ENCODE peak calls at places on chromosomes 1 and 21, in four cellular contexts. W is naive thymus-derived CD4-positive, alpha-beta T cell; L is fibroblast of the aortic adventitia; Z is psoas muscle. I is an unnamed sample.

GRCh38 chr1:201468501-201468843 is 516 bp downstream of the PHLDA3 start:
- DNase-seq in W (no peak), L (no peak), Z (peak), I (peak)

GRCh38 chr1:22359427-22359826 is 92.2 kb upstream of the ZBTB40 start:
- DNase-seq in W (no peak), L (no peak), Z (no peak), I (no peak)

GRCh38 chr1:1200876-1201810 is 5.2 kb downstream of the TNFRSF18 start:
- DNase-seq in W (peak), L (peak), Z (peak), I (no peak)

GRCh38 chr1:31761883-31762282 is 2.3 kb downstream of the ADGRB2 start:
- DNase-seq in W (no peak), L (peak), Z (no peak), I (no peak)

GRCh38 chr1:66752000-66752592 is at the start of gene DYNLT5:
- DNase-seq in W (no peak), L (peak), Z (peak), I (peak)

GRCh38 chr1:93433407-93433961 is 14.4 kb upstream of the FNBP1L start:
- DNase-seq in W (no peak), L (no peak), Z (no peak), I (no peak)

GRCh38 chr21:15112858-15113257 is 48.1 kb upstream of the NRIP1 start:
- DNase-seq in W (no peak), L (no peak), Z (no peak), I (no peak)

GRCh38 chr1:113868387-113869083 is 3.0 kb downstream of the PTPN22 start:
- DNase-seq in W (no peak), L (peak), Z (no peak), I (no peak)

GRCh38 chr1:216723274-216723780 is at the start of gene ESRRG:
- DNase-seq in W (no peak), L (no peak), Z (peak), I (no peak)

GRCh38 chr1:99548924-99549605 is 96.8 kb upstream of the PALMD start:
- DNase-seq in W (no peak), L (peak), Z (no peak), I (no peak)

GRCh38 chr1:231467986-231468385 is 45.9 kb upstream of the EGLN1 start:
- DNase-seq in W (no peak), L (no peak), Z (no peak), I (no peak)

GRCh38 chr1:85579619-85580018 is 942 bp upstream of the CCN1 start:
- DNase-seq in W (no peak), L (peak), Z (no peak), I (no peak)

GRCh38 chr1:58618303-58618702 is 41.3 kb upstream of the TACSTD2 start:
- DNase-seq in W (no peak), L (peak), Z (no peak), I (peak)

GRCh38 chr1:33821291-33821690 is 42.6 kb upstream of the HMGB4 start:
- DNase-seq in W (no peak), L (no peak), Z (no peak), I (no peak)

GRCh38 chr1:50181027-50181663 is 72.4 kb downstream of the ELAVL4 start:
- DNase-seq in W (no peak), L (no peak), Z (no peak), I (no peak)

GRCh38 chr1:45002650-45003645 is 8.2 kb downstream of the HECTD3 start:
- DNase-seq in W (no peak), L (no peak), Z (peak), I (no peak)

GRCh38 chr1:153386500-153386901 is 4.4 kb downstream of the S100A8 start:
- DNase-seq in W (no peak), L (no peak), Z (peak), I (peak)

GRCh38 chr1:207049514-207049913 is 1.5 kb downstream of the YOD1 start:
- DNase-seq in W (no peak), L (no peak), Z (no peak), I (no peak)

GRCh38 chr1:150561830-150562367 is 12.7 kb downstream of the ADAMTSL4 start:
- DNase-seq in W (peak), L (peak), Z (peak), I (no peak)

GRCh38 chr1:52402860-52403240 is 1.4 kb downstream of the ORC1 start:
- DNase-seq in W (no peak), L (no peak), Z (no peak), I (no peak)

GRCh38 chr1:224809613-224810012 is 119.9 kb upstream of the DNAH14 start:
- DNase-seq in W (no peak), L (no peak), Z (no peak), I (no peak)

GRCh38 chr21:15151385-15152103 is 86.7 kb upstream of the NRIP1 start:
- DNase-seq in W (no peak), L (no peak), Z (no peak), I (no peak)

GRCh38 chr1:230392141-230392909 is 33.8 kb downstream of the PGBD5 start:
- DNase-seq in W (no peak), L (no peak), Z (no peak), I (peak)

DNA sequence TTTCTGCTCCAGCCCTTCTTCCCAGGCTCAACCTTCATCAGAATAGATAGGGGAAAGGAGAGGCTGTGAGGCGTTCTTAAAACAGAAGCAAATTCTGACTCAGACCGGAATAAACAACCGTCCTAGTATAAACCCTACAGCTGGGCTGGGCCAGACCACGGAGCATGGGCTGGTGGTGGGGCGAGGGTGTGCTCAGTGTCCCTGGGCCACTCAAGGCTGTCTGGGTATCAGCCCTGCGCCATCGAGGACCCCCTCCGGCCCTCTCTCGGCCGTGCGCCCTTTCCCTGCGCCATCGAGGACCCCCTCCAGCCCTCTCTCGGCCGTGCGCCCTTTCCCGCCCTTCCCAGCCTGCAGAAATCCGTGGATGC is 36.0 kb downstream of the CAPN2 start:
- DNase-seq in W (no peak), L (peak), Z (peak), I (no peak)
- H3K4me3 ChIP-seq in W (peak), L (no peak), Z (peak), I (no peak)

GRCh38 chr1:9888886-9889285 is 21.2 kb downstream of the CTNNBIP1 start:
- DNase-seq in W (no peak), L (no peak), Z (peak), I (no peak)
- H3K4me3 ChIP-seq in W (no peak), L (no peak), Z (no peak), I (no peak)

GRCh38 chr1:6245086-6245868 is 1.3 kb downstream of the HES3 start:
- DNase-seq in W (peak), L (peak), Z (peak), I (peak)
- H3K4me3 ChIP-seq in W (no peak), L (no peak), Z (no peak), I (no peak)

GRCh38 chr1:160800645-160801408 is 4.9 kb downstream of the LY9 start:
- DNase-seq in W (peak), L (no peak), Z (no peak), I (no peak)
- H3K4me3 ChIP-seq in W (peak), L (no peak), Z (no peak), I (no peak)

GRCh38 chr1:157176016-157176415 is 37.8 kb upstream of the ETV3 start:
- DNase-seq in W (no peak), L (no peak), Z (no peak), I (no peak)
- H3K4me3 ChIP-seq in W (no peak), L (no peak), Z (no peak), I (no peak)

DNA sequence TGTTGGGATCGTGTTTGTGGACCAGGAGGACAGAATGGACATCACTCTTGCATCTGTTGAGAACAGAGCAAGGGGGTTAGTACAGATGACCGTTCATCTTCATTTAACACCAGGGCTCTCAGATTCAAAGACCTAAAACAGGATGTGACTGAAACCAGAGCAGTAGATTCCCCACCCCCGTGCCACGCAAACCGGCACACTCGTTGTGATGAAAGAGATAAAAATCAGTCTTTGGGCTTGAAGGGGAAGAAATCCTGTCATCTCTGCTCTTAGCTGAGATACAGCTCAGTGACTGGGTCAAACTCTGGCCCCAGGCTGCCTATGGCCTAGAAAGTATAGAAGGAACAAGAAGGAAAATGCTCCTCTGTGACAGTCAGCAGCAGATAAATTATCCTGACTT is 146.2 kb upstream of the KRTAP19-8 start:
- DNase-seq in W (peak), L (no peak), Z (no peak), I (no peak)
- H3K4me3 ChIP-seq in W (peak), L (no peak), Z (no peak), I (no peak)

GRCh38 chr1:2605754-2606003 is 19.1 kb downstream of the PRXL2B start:
- DNase-seq in W (no peak), L (no peak), Z (no peak), I (no peak)

GRCh38 chr1:2606806-2607680 is 20.5 kb downstream of the PRXL2B start:
- DNase-seq in W (no peak), L (no peak), Z (peak), I (no peak)

GRCh38 chr1:2607681-2608041 is 21.1 kb downstream of the PRXL2B start:
- DNase-seq in W (no peak), L (no peak), Z (peak), I (no peak)

GRCh38 chr1:2604854-2605753 is 18.5 kb downstream of the PRXL2B start:
- DNase-seq in W (no peak), L (no peak), Z (peak), I (no peak)

GRCh38 chr1:2606004-2606805 is 19.6 kb downstream of the PRXL2B start:
- DNase-seq in W (no peak), L (no peak), Z (peak), I (no peak)
- H3K4me3 ChIP-seq in W (no peak), L (no peak), Z (no peak), I (no peak)

GRCh38 chr1:83860506-83861221 is 138.3 kb downstream of the TTLL7 start:
- DNase-seq in W (peak), L (no peak), Z (peak), I (no peak)

GRCh38 chr1:83854456-83854855 is 144.5 kb downstream of the TTLL7 start:
- DNase-seq in W (no peak), L (no peak), Z (no peak), I (no peak)

GRCh38 chr1:83857705-83858104 is 141.2 kb downstream of the TTLL7 start:
- DNase-seq in W (no peak), L (no peak), Z (no peak), I (no peak)

GRCh38 chr1:83857108-83857507 is 141.8 kb downstream of the TTLL7 start:
- DNase-seq in W (peak), L (peak), Z (no peak), I (no peak)

DNA sequence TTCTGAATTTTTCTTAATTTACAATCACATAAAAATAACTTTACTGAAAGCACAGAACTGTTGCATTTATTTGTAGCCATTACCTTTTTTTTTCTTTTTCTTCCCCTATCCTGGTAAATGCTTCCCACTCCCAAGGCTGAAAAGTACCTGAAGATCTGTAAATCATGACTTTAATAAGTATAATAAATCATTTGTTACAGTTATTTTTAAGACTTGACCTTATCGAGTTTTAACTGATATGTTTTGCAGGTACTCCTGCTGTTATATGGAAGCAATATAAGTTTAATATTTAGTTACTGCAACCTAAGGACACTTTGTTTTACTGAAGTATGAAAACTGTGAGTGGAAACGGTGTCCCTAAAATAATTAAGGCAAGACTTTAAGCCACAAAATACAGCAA is 142.6 kb downstream of the TTLL7 start:
- DNase-seq in W (no peak), L (no peak), Z (no peak), I (no peak)
- H3K4me3 ChIP-seq in W (no peak), L (no peak), Z (no peak), I (no peak)

I was measured in HL-60.